ENCODE peak calls at places on chromosomes 11 and 22, in five cellular contexts. N is H1, K is neuronal stem cell, Z is mesendoderm, A is H9. O is an unnamed sample.

GRCh38 chr11:66936326-66936725 is 21.9 kb downstream of the PC start:
- DNase-seq in N (no peak), K (no peak), Z (no peak), A (no peak), O (peak)

GRCh38 chr22:28448625-28449024 is 231.0 kb downstream of the TTC28 start:
- DNase-seq in N (no peak), K (no peak), Z (no peak), A (no peak), O (no peak)

GRCh38 chr11:119805663-119806062 is 76.7 kb upstream of the NECTIN1 start:
- DNase-seq in N (no peak), K (no peak), Z (no peak), A (no peak), O (no peak)

GRCh38 chr11:1301220-1302000 is 8.0 kb downstream of the TOLLIP start:
- DNase-seq in N (peak), K (no peak), Z (no peak), A (peak), O (no peak)

GRCh38 chr11:26442131-26442530 is 110.2 kb downstream of the ANO3 start:
- DNase-seq in N (no peak), K (no peak), Z (no peak), A (no peak), O (peak)

GRCh38 chr11:61162092-61162935 is 1.1 kb upstream of the VPS37C start:
- DNase-seq in N (no peak), K (no peak), Z (peak), A (no peak), O (peak)

GRCh38 chr11:11291432-11292015 is 61.5 kb downstream of the CSNK2A3 start:
- DNase-seq in N (no peak), K (no peak), Z (no peak), A (no peak), O (no peak)

GRCh38 chr11:69280451-69280850 is 13.5 kb upstream of the MYEOV start:
- DNase-seq in N (no peak), K (no peak), Z (no peak), A (no peak), O (no peak)

GRCh38 chr22:49825944-49826602 is 1.6 kb downstream of the BRD1 start:
- DNase-seq in N (no peak), K (no peak), Z (no peak), A (no peak), O (peak)

GRCh38 chr22:19516378-19517170 is 7.6 kb downstream of the CLDN5 start:
- DNase-seq in N (no peak), K (no peak), Z (no peak), A (no peak), O (no peak)

GRCh38 chr11:20131744-20132666 is 28.3 kb downstream of the DBX1 start:
- DNase-seq in N (peak), K (peak), Z (peak), A (peak), O (peak)

GRCh38 chr11:119365071-119365591 is 16.4 kb downstream of the USP2 start:
- DNase-seq in N (no peak), K (no peak), Z (no peak), A (no peak), O (no peak)

GRCh38 chr11:2581151-2581930 is 118.5 kb downstream of the KCNQ1OT1 start:
- DNase-seq in N (no peak), K (no peak), Z (no peak), A (peak), O (no peak)

GRCh38 chr11:116376547-116376946 is 396.2 kb downstream of the BUD13 start:
- DNase-seq in N (no peak), K (no peak), Z (no peak), A (no peak), O (no peak)

GRCh38 chr11:92447586-92447985 is 223.0 kb downstream of the FAT3 start:
- DNase-seq in N (no peak), K (no peak), Z (no peak), A (no peak), O (no peak)

GRCh38 chr11:75433443-75433842 is 440 bp upstream of the KLHL35 start:
- DNase-seq in N (no peak), K (no peak), Z (no peak), A (no peak), O (no peak)

GRCh38 chr11:113048820-113049555 is 87.8 kb downstream of the NCAM1 start:
- DNase-seq in N (no peak), K (no peak), Z (no peak), A (no peak), O (peak)

GRCh38 chr11:128630367-128631230 is 43.2 kb upstream of the ETS1 start:
- DNase-seq in N (peak), K (peak), Z (peak), A (peak), O (peak)

GRCh38 chr11:15889972-15890371 is 466.4 kb downstream of the SOX6 start:
- DNase-seq in N (no peak), K (no peak), Z (no peak), A (no peak), O (no peak)

GRCh38 chr11:128052912-128053641 is 534.3 kb downstream of the ETS1 start:
- DNase-seq in N (no peak), K (no peak), Z (no peak), A (no peak), O (peak)

GRCh38 chr22:37999640-38000272 is 15.4 kb upstream of the SOX10 start:
- DNase-seq in N (no peak), K (no peak), Z (peak), A (no peak), O (peak)

GRCh38 chr11:43988040-43988793 is 45.8 kb downstream of the C11orf96 start:
- DNase-seq in N (no peak), K (no peak), Z (peak), A (no peak), O (peak)

DNA sequence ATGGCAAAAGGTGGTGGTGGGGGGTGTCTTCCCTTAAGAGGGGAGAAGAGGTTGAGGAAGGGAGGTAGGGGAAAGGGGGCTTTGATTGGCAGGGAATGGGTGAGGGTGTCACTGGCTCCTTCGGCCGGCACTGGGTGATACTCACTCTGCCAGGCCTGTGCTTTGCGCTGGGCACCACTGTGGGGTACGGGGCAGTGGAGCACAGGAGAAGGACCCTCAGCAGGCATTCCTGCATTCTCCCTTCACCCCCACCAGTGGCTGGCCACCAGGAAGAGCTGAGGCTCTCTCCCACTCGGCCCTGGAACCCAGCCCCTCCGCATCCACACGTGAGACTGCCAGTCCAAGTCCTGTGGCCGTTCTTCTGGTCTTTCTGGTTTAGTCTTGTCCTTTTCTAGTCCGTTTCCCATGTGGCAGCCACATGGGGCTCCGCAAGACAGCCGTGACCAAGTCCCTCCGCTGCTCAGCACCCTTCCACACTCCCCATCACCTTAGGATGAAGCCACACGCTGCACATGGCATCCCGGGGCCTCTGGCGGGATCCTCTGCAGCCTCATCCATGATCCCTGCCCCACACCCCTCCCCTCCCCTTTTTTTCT is 8.0 kb downstream of the CAPN5 start:
- DNase-seq in N (no peak), K (no peak), Z (no peak), A (peak), O (no peak)
- H2BK15ac ChIP-seq in N (no peak), K (peak), Z (no peak), A (no peak), O (peak)

GRCh38 chr11:28837599-28837998 is 729.4 kb downstream of the METTL15 start:
- DNase-seq in N (no peak), K (no peak), Z (no peak), A (no peak), O (no peak)

GRCh38 chr11:28838741-28839140 is 730.6 kb downstream of the METTL15 start:
- DNase-seq in N (no peak), K (no peak), Z (no peak), A (no peak), O (no peak)

DNA sequence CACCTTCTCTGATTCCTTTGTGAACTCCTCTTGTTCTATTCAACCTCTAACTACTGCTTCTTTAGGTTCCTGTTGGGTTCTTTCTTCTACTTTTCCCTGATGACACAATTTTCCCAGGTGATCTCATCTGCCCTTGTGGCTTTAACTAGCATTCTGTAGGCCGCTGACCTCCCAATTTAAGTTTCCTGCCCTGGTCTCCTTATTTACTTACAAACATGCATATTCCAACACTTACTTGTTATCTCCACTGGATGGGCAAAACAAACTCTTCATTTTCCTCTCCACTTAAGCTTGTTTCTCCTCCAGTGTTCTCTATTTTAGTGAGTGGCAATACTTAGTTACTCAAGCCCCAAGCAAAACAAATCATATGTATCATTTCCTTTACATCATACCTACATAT is 734.5 kb downstream of the METTL15 start:
- DNase-seq in N (no peak), K (no peak), Z (peak), A (no peak), O (peak)
- H2BK15ac ChIP-seq in N (no peak), K (no peak), Z (no peak), A (no peak), O (no peak)

DNA sequence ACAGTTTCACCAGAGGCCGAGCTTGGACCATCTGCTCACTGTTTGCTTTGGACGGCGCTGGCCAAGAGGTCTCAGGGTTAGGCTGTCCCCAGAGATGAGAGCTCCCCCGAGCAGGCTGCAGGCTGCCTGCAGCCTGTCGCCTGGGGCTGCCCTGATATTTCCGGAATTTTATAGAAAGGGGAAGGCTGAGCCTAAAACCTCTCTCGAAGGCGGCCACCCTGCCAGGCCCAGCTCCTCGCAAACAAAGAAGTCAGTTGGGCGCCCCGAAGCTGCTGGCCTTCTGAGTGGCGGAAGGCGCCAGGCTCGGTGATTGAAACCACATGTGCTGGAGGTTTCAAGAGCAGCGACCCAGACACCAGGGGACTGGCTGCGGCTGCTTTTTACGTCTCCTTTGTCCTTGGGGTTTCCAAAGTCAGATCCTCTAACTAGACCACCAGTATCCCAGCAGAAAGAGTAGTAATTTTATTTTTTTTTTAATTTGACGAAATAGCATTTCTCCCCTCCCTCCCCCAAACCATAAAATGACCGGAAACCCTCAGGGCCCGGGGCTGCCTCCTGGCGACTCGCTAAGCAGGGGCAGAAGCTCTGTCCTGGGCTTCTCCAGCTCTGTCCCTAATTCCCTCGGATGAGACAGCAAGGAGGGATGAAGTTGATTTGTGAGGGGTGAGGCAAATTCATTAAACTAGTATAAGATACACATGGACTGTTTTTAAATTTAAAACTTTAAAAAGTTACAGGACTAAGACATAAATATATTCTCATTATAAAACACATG is 57.4 kb downstream of the CLMP start:
- DNase-seq in N (peak), K (peak), Z (peak), A (peak), O (peak)
- H2BK15ac ChIP-seq in N (no peak), K (no peak), Z (no peak), A (no peak), O (no peak)

GRCh38 chr22:35299217-35299716 is 427 bp upstream of the TOM1 start:
- DNase-seq in N (no peak), K (peak), Z (no peak), A (no peak), O (no peak)

GRCh38 chr22:35305525-35306070 is 5.9 kb downstream of the TOM1 start:
- DNase-seq in N (no peak), K (no peak), Z (no peak), A (no peak), O (peak)

GRCh38 chr22:35303029-35303624 is 3.4 kb downstream of the TOM1 start:
- DNase-seq in N (no peak), K (no peak), Z (no peak), A (no peak), O (no peak)

GRCh38 chr22:35299717-35300497 is at the start of gene TOM1:
- DNase-seq in N (peak), K (peak), Z (peak), A (peak), O (peak)

DNA sequence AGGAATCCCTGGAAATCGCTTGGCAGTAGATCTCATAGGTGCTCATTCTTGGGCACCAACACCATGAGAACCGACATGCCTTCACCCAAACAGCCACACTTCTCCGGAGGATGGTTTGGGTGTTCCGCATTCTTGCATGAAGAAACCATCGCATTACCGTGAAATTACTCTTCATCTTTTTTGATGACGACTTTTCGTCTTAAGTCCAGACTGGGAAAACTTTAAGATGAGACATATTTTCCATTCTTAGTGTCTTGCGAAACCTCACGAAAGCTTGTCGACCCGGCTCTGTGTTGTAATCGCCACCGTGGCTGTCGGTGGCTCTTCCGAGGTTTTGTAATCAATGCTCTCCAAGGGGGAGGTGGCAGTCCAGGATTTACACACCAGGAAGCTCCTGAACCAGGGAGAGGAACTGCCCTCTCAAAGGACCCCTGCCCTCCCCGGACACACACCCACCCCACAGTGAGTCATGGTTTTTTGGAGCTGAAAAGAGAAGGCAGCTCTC is 1.7 kb downstream of the TOM1 start:
- DNase-seq in N (no peak), K (no peak), Z (peak), A (no peak), O (peak)
- H2BK15ac ChIP-seq in N (no peak), K (no peak), Z (no peak), A (no peak), O (no peak)

DNA sequence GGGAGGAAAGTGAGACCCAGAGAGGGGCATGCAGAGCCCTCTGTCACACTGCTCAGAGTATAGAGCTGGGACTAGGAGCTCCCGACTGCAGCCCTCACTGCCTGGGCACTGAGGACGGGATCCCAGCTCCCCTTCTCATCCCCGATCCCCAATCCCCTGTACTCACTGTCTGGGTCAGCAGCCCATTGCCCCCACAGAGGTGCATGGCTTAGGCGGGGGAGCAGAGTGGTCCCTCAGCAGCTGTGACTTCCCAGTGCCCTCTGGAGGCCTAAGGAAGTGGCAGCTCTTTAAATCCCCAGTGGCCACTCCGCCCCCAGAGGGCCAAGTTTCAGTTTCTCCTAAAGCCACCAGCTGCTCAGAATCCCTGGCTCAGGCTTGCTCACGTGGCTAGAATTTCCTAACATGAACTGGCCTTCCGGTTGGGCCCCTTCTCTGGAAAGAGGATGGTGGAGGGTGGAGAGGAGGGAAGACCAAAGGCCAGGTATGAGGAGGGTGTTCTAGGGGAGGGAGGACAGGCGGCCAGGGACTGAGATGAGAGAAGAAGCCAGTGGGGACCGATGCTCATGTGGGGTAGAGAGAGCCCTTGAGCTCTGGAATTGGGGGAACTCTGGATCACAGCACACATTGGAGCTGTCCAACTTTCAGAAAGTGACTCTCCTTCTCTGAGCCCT is at the start of gene BATF2:
- DNase-seq in N (peak), K (peak), Z (peak), A (peak), O (peak)
- H2BK15ac ChIP-seq in N (peak), K (no peak), Z (no peak), A (no peak), O (peak)

DNA sequence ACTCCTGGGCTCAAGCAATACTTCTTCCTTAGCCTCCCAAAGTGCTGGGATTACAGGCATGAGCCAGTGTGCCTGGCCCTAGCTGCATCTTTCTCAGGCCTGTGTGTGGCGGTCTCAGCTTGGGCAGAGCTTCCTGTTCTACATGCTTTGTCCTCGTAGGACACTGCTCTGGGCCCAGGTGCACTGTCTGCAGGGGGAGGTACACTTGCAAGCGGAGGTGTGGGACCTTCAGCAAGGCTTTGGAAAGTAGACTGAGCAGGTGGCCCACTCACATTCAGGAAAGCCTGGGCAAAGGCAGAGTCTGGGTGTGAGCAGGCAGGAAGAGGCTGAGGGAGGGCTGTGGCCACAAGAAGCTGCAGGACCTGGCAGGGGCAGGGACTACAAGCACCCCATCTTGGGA is 33.6 kb upstream of the SUSD2 start:
- DNase-seq in N (no peak), K (no peak), Z (no peak), A (no peak), O (no peak)
- H2BK15ac ChIP-seq in N (peak), K (no peak), Z (no peak), A (no peak), O (peak)

GRCh38 chr11:88535916-88536547 is 198.5 kb upstream of the CTSC start:
- DNase-seq in N (no peak), K (no peak), Z (peak), A (no peak), O (peak)

GRCh38 chr11:88531776-88532175 is 194.2 kb upstream of the CTSC start:
- DNase-seq in N (no peak), K (no peak), Z (no peak), A (no peak), O (no peak)

GRCh38 chr11:88533001-88533400 is 195.5 kb upstream of the CTSC start:
- DNase-seq in N (no peak), K (no peak), Z (no peak), A (no peak), O (no peak)

GRCh38 chr11:88535266-88535665 is 197.7 kb upstream of the CTSC start:
- DNase-seq in N (no peak), K (no peak), Z (no peak), A (no peak), O (peak)

GRCh38 chr11:88534185-88534584 is 196.6 kb upstream of the CTSC start:
- DNase-seq in N (no peak), K (no peak), Z (no peak), A (no peak), O (no peak)
- H2BK15ac ChIP-seq in N (peak), K (no peak), Z (no peak), A (no peak), O (no peak)

DNA sequence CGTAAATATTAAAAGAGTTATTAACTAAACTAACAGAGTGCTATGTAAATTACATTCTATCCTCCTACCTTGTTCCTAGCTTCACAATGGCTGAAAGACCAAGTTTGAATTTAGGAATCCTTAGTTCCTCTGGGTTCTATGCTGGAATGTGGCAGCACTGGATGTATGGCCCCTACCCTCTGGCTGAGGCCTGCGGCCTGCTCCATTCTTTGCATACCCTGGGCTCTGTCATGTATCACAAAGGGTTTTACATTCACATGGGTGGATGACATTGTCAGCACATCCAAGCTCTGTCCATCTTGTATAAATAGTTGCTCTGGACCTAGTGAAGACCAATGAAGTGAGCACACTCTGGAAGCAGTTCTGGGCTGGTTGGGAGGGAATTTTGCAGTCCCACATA is 54.5 kb downstream of the AASDHPPT start:
- DNase-seq in N (no peak), K (no peak), Z (peak), A (peak), O (no peak)
- H2BK15ac ChIP-seq in N (no peak), K (no peak), Z (no peak), A (no peak), O (no peak)